ENCODE peak calls at places on chromosomes 6 and 20, in eight cellular contexts. P, S, K, Y, X, D, T and F are unnamed samples.

GRCh38 chr6:111973897-111974639 is 79.8 kb upstream of the CCN6 start:
- DNase-seq in P (no peak), S (no peak), K (no peak), Y (peak), X (no peak), D (no peak), T (no peak), F (no peak)

GRCh38 chr20:63810730-63811490 is 20.2 kb downstream of the ZBTB46 start:
- DNase-seq in P (no peak), S (no peak), K (no peak), Y (no peak), X (no peak), D (no peak), T (no peak), F (no peak)

GRCh38 chr6:142482973-142483372 is 181.2 kb downstream of the ADGRG6 start:
- DNase-seq in P (no peak), S (no peak), K (no peak), Y (no peak), X (no peak), D (no peak), T (peak), F (no peak)

GRCh38 chr6:84766118-84766683 is 1.8 kb upstream of the TBX18 start:
- DNase-seq in P (no peak), S (no peak), K (no peak), Y (no peak), X (no peak), D (no peak), T (no peak), F (peak)

GRCh38 chr6:28758046-28758817 is 165.6 kb downstream of the TRIM27 start:
- DNase-seq in P (no peak), S (no peak), K (no peak), Y (peak), X (no peak), D (no peak), T (peak), F (no peak)

GRCh38 chr6:43951063-43951755 is 176.0 kb downstream of the MRPL14 start:
- DNase-seq in P (no peak), S (no peak), K (no peak), Y (no peak), X (no peak), D (peak), T (no peak), F (no peak)

GRCh38 chr6:142716097-142716496 is 228.9 kb downstream of the HIVEP2 start:
- DNase-seq in P (no peak), S (no peak), K (no peak), Y (no peak), X (no peak), D (no peak), T (no peak), F (no peak)

GRCh38 chr6:169166896-169167580 is 86.6 kb downstream of the THBS2 start:
- DNase-seq in P (no peak), S (no peak), K (peak), Y (no peak), X (no peak), D (no peak), T (no peak), F (no peak)

GRCh38 chr6:104789770-104790190 is 69.9 kb downstream of the HACE1 start:
- DNase-seq in P (no peak), S (peak), K (no peak), Y (peak), X (peak), D (no peak), T (peak), F (no peak)

GRCh38 chr6:38453302-38453701 is 186.4 kb downstream of the BTBD9 start:
- DNase-seq in P (no peak), S (no peak), K (no peak), Y (no peak), X (no peak), D (no peak), T (no peak), F (no peak)

GRCh38 chr6:49556429-49556837 is 6.0 kb downstream of the C6orf141 start:
- DNase-seq in P (no peak), S (no peak), K (peak), Y (peak), X (no peak), D (no peak), T (peak), F (no peak)

GRCh38 chr6:14217728-14218637 is 100.4 kb downstream of the CD83 start:
- DNase-seq in P (no peak), S (no peak), K (no peak), Y (peak), X (no peak), D (no peak), T (no peak), F (no peak)

GRCh38 chr6:17865798-17866725 is 121.4 kb downstream of the KIF13A start:
- DNase-seq in P (peak), S (peak), K (peak), Y (peak), X (peak), D (no peak), T (peak), F (peak)

GRCh38 chr6:147154454-147154853 is 49.8 kb upstream of the STXBP5 start:
- DNase-seq in P (no peak), S (no peak), K (no peak), Y (no peak), X (no peak), D (no peak), T (peak), F (no peak)

GRCh38 chr6:146891615-146892265 is 293.0 kb downstream of the ADGB start:
- DNase-seq in P (no peak), S (no peak), K (no peak), Y (no peak), X (no peak), D (no peak), T (no peak), F (no peak)

GRCh38 chr20:2690718-2691117 is 1.9 kb upstream of the EBF4 start:
- DNase-seq in P (no peak), S (no peak), K (no peak), Y (no peak), X (no peak), D (no peak), T (no peak), F (no peak)

GRCh38 chr20:41738584-41739193 is 120.5 kb upstream of the CHD6 start:
- DNase-seq in P (peak), S (no peak), K (peak), Y (peak), X (peak), D (peak), T (peak), F (no peak)

GRCh38 chr20:23622839-23623343 is 14.9 kb downstream of the CST3 start:
- DNase-seq in P (no peak), S (peak), K (peak), Y (peak), X (peak), D (no peak), T (peak), F (peak)